ENCODE peak calls at places on chromosomes 16 and 17, in four cellular contexts. B, J, Y and L are unnamed samples.

GRCh38 chr17:77045441-77046041 is 95.2 kb upstream of the SEC14L1 start:
- DNase-seq in J (no peak), B (no peak), Y (no peak), L (peak)

GRCh38 chr16:598823-599739 is 9.2 kb downstream of the RAB40C start:
- DNase-seq in J (no peak), Y (no peak), B (no peak), L (no peak)

GRCh38 chr16:12917246-12917645 is 15.8 kb downstream of the SHISA9 start:
- DNase-seq in Y (no peak), B (no peak), J (no peak), L (no peak)

GRCh38 chr17:19978206-19978802 is 676 bp upstream of the AKAP10 start:
- DNase-seq in Y (peak), B (peak), J (no peak), L (no peak)

GRCh38 chr16:34802848-34803599 is 1343.6 kb downstream of the TP53TG3F start:
- DNase-seq in J (no peak), B (no peak), Y (peak), L (no peak)

GRCh38 chr17:57372156-57372555 is 115.8 kb downstream of the MSI2 start:
- DNase-seq in B (peak), Y (no peak), J (no peak), L (peak)

GRCh38 chr17:79648181-79648831 is 37.5 kb upstream of the RBFOX3 start:
- DNase-seq in Y (no peak), B (no peak), J (no peak), L (no peak)

GRCh38 chr17:73575470-73576235 is 68.6 kb downstream of the SDK2 start:
- DNase-seq in B (no peak), J (no peak), Y (no peak), L (no peak)

GRCh38 chr17:49508061-49508865 is 13.2 kb downstream of the NGFR start:
- DNase-seq in J (no peak), B (no peak), Y (no peak), L (peak)

DNA sequence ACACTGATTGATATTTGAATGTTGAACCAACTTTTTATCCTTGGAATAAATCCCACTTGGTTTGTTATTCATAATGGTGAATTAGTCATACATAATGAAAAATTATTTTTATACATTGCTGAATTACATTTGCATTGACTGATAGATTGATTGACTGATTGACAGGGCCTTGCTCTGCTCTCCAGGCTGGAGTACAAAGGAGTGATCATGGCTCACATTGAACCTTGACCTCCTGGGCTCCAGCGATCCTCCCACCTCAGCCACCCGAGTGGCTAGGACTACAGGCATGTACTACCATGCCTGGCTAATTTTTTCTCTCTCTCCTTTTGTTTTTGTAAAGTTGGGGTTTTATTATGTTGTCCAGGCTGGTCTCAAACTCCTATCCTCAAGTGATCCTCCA is 97.8 kb downstream of the ARHGAP44 start:
- DNase-seq in J (no peak), B (no peak), Y (no peak), L (no peak)
- TF ChIP-seq CTCF in J (no peak), B (no peak), Y (no peak), L (no peak)

DNA sequence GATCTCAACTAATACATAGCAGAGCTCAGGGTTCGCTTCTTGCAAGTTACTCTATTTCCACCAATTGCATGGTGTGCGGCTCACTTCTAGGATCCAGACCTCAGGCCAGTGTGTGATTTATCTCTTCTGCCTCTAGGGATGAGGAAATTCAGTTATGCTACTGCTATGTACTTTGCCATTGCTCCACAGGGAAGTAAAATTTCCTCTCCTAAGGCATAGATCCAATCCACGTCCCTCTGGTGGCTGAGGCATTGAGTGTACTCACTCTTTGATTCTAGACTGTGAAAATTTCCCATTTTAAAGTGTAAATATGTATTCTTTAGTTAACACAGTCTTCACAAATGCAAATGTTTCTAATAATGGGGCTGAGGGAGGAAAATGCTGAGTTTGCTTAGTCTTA is 214.1 kb downstream of the HS3ST3B1 start:
- DNase-seq in B (peak), Y (no peak), J (no peak), L (no peak)
- TF ChIP-seq CTCF in B (no peak), Y (no peak), J (no peak), L (no peak)

GRCh38 chr17:44376124-44376523 is 12.5 kb upstream of the FAM171A2 start:
- DNase-seq in Y (no peak), J (no peak), B (peak), L (peak)
- TF ChIP-seq CTCF in Y (peak), J (peak), B (peak), L (peak)

DNA sequence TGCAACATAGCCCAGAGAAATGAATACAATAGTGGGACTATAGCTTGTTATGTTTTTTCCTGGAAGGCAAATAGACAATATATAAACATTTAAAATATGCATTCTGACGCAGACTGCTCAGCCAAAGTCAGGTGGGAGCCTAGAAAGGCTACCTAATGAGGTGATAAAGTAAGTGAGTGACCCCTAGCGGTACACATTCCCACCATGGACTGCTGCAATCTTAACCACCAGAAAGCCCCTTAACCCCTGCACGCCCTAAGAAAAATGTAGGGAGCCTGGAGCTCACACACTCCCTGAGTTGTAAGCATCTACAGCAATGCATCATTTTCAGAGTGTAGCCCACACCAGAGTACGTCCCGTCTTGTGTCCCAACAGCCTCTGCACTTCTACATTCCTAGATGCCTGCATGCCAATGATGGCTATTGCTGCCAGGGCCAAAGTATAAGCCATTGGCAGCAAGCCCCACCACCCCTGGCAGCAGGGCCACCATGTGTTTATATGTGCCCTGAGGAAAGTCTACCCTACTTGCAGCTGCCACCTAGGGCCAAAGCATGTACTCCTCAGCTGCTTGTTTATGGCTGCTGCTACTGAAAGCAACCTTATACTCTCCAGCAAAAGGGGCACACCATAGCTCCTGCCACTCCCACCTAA is 127.6 kb downstream of the KIF2B start:
- DNase-seq in J (no peak), B (no peak), Y (no peak), L (no peak)
- TF ChIP-seq CTCF in J (no peak), B (no peak), Y (no peak), L (no peak)

DNA sequence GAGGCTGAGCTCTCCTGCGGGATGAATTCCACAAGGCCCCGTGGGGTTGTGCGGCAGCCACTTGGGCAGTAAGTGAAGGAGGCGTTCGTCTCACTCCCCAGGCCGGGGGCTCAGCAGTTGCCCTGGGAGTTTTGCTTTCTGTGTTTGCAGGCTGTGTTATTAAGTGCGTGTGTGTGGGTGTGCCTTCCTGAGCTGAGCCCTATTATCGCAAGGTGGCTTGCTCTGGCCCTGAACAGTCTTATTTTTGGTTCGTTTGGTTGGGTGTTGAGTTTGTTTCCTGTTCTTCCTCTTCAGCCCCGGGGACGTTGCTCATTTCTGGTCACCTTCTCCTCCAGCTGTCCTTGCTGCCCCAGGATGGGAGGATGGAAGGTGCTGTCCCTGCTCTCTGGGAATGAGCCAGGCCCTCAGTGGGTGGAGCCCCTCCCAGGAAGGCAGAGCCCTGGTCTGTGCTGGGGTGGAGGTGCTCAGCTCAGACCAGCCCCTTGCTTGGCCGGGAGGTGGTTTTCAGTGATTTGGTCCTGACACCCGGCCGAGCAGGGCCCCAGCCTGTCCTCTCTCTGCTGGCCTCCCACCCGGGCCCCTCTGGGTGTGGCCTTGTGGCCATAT is 28.6 kb downstream of the BAIAP2 start:
- DNase-seq in J (no peak), Y (no peak), B (no peak), L (no peak)
- TF ChIP-seq CTCF in J (no peak), Y (no peak), B (no peak), L (no peak)

DNA sequence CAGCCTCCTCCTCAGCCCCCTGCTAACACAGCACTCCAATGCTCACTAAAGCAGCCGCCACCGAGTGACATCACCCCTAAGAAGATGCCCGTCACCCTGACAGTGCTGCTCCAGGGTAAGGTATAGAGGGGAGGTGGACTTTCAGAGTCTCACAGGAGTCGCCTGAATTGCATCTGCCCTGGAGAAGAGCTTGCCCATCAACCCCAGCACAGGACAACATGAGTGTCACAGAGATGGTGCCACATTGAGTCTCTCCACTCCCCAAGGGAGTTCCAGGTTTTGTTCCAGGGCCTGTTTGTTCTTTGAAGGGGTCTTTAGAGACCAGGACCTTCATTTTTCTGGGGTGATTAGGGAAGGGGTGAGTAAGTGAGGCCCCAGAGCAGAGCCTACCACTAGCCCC is 2.2 kb upstream of the P2RX5 start:
- DNase-seq in B (no peak), Y (no peak), J (no peak), L (no peak)
- TF ChIP-seq CTCF in B (no peak), Y (no peak), J (no peak), L (no peak)

DNA sequence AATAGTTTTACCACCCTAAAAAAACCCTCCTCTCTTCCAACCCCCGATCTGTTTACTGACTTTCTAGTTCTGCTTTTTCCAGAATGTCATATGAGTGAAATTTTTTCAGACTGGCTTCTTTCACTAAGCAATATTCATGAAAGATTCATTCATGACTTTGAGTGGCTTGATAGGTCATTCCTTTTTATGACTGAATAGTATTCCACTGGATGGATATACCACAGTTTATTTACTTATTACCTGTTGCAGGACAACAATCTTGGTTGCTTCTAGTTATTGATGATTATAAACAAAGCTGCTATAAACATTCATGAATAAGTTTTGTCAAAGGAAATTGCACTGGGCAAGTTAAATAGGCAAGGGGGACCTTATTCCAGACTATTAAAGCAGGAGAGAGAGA is 264.2 kb downstream of the UTP18 start:
- DNase-seq in B (no peak), J (no peak), Y (no peak), L (no peak)
- TF ChIP-seq CTCF in B (no peak), J (no peak), Y (no peak), L (no peak)